ENCODE peak calls at places on chromosomes 5 and 9, in four cellular contexts. I is IMR-90, H is mesenchymal stem cell, B is neuronal stem cell. P is an unnamed sample.

GRCh38 chr5:132059043-132059695 is 1.3 kb upstream of the IL3 start:
- DNase-seq in I (no peak), H (no peak), B (no peak), P (peak)

GRCh38 chr5:161547573-161548471 is 1.3 kb upstream of the GABRB2 start:
- DNase-seq in I (no peak), H (no peak), B (peak), P (peak)

GRCh38 chr9:108058137-108058779 is 568.7 kb upstream of the KLF4 start:
- DNase-seq in I (no peak), H (no peak), B (no peak), P (no peak)

GRCh38 chr5:143118222-143118621 is 285.3 kb downstream of the NR3C1 start:
- DNase-seq in I (no peak), H (no peak), B (no peak), P (no peak)

GRCh38 chr5:132309679-132310078 is 15.5 kb downstream of the SLC22A4 start:
- DNase-seq in I (no peak), H (no peak), B (no peak), P (no peak)

GRCh38 chr9:98287383-98287782 is 31.9 kb upstream of the TBC1D2 start:
- DNase-seq in I (no peak), H (no peak), B (no peak), P (peak)

GRCh38 chr9:112193562-112194288 is 18.6 kb upstream of the SUSD1 start:
- DNase-seq in I (no peak), H (no peak), B (no peak), P (no peak)

GRCh38 chr5:38666668-38667498 is 110.4 kb upstream of the LIFR start:
- DNase-seq in I (peak), H (peak), B (no peak), P (peak)

GRCh38 chr5:169786219-169786618 is 149.1 kb downstream of the DOCK2 start:
- DNase-seq in I (no peak), H (no peak), B (no peak), P (no peak)

GRCh38 chr5:58932057-58932594 is 349.3 kb downstream of the RAB3C start:
- DNase-seq in I (no peak), H (no peak), B (no peak), P (no peak)

GRCh38 chr9:116383956-116384355 is 230.4 kb downstream of the PAPPA start:
- DNase-seq in I (peak), H (peak), B (no peak), P (no peak)

GRCh38 chr5:135559342-135559741 is 19.4 kb downstream of the CXCL14 start:
- DNase-seq in I (peak), H (no peak), B (no peak), P (no peak)

GRCh38 chr9:5902377-5902776 is 11.7 kb downstream of the MLANA start:
- DNase-seq in I (no peak), H (no peak), B (no peak), P (no peak)
- H2AFZ ChIP-seq in I (no peak), H (no peak), B (no peak), P (no peak)

GRCh38 chr9:84266087-84266561 is 74.4 kb downstream of the SLC28A3 start:
- DNase-seq in I (no peak), H (no peak), B (no peak), P (peak)
- H2BK5ac ChIP-seq in I (no peak), H (peak), B (no peak), P (no peak)

GRCh38 chr5:134073404-134073803 is 41.1 kb upstream of the TCF7 start:
- DNase-seq in I (peak), H (no peak), B (no peak), P (no peak)

GRCh38 chr5:134072471-134073220 is 41.8 kb upstream of the TCF7 start:
- DNase-seq in I (no peak), H (no peak), B (no peak), P (no peak)

GRCh38 chr5:134077926-134078580 is 36.4 kb upstream of the TCF7 start:
- DNase-seq in I (no peak), H (no peak), B (no peak), P (no peak)

GRCh38 chr5:134071850-134072207 is 42.7 kb upstream of the TCF7 start:
- DNase-seq in I (no peak), H (no peak), B (no peak), P (no peak)

DNA sequence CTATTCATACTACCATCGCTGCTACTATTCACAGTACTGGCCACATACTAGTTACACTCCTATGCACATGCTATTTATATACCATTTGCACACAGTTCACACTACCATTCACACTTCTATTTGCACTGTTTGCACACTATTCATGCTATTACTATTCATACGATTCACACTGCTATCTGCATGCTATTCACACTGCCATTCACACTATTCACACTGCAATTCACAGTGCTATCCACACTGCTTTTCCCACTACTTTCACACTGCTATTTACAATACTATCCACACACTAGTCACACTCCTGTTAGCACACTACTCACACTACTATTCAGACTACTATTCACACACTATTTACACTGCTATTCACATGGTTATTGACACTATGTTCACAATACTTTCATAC is 39.4 kb upstream of the TCF7 start:
- DNase-seq in I (no peak), H (no peak), B (no peak), P (no peak)
- H2BK15ac ChIP-seq in I (no peak), H (no peak), B (no peak), P (no peak)

GRCh38 chr5:111787006-111787405 is 30.0 kb upstream of the NREP start:
- DNase-seq in I (peak), H (no peak), B (no peak), P (no peak)

GRCh38 chr5:111782171-111782570 is 25.2 kb upstream of the NREP start:
- DNase-seq in I (peak), H (no peak), B (no peak), P (no peak)

GRCh38 chr5:111779260-111780254 is 22.6 kb upstream of the NREP start:
- DNase-seq in I (peak), H (peak), B (no peak), P (no peak)

GRCh38 chr5:111781200-111781599 is 24.2 kb upstream of the NREP start:
- DNase-seq in I (peak), H (peak), B (no peak), P (no peak)

GRCh38 chr5:111783537-111783936 is 26.5 kb upstream of the NREP start:
- DNase-seq in I (no peak), H (no peak), B (no peak), P (no peak)
- H2AFZ ChIP-seq in I (no peak), H (no peak), B (no peak), P (no peak)

DNA sequence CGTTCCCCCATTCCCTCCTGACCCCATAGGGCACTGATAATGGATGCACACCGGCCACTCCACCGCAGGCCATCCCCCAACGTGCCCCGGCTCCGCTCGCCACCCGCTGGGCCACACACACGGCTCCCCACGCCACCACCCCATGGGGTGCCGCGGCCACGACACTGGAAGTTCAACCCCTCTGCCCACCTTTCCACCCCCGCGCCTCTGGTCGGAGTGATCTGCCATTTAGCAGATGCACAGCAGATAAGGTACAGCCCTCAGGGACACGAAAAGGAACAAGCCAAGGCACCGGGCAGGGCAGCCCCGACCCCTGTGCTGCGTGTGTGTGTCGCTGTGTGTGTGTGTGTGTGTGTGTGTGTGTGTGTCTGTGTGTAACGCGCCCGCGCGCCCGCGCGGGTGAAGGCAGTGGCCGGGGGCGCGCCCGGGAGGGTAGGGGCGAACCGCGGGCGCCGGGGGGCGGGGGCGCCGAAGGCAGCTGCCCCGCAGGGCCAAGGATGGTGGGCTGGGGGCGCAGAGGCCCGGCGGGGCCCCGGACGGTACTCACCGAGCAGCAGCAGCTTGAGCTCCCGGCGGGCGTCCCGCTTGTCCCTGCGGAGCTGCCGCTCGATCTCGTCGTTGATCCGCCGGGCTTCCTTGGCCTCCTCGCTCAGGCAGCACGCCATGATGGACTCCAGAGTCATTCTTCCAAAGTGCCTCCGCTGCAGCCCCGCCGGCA is 899 bp downstream of the GNAQ start:
- DNase-seq in I (peak), H (peak), B (peak), P (peak)
- H2BK5ac ChIP-seq in I (peak), H (no peak), B (peak), P (no peak)

GRCh38 chr5:9599391-9599790 is 30.8 kb downstream of the TAS2R1 start:
- DNase-seq in I (no peak), H (no peak), B (no peak), P (no peak)

GRCh38 chr5:9594913-9595312 is 35.2 kb downstream of the TAS2R1 start:
- DNase-seq in I (no peak), H (no peak), B (no peak), P (no peak)

GRCh38 chr5:9601055-9601739 is 29.0 kb downstream of the TAS2R1 start:
- DNase-seq in I (no peak), H (no peak), B (no peak), P (no peak)

GRCh38 chr5:9596833-9597232 is 33.3 kb downstream of the TAS2R1 start:
- DNase-seq in I (no peak), H (no peak), B (no peak), P (no peak)

GRCh38 chr5:9596256-9596655 is 33.9 kb downstream of the TAS2R1 start:
- DNase-seq in I (no peak), H (no peak), B (no peak), P (no peak)
- H2BK15ac ChIP-seq in I (no peak), H (no peak), B (no peak), P (no peak)

GRCh38 chr9:130537346-130538050 is 41.9 kb upstream of the FUBP3 start:
- DNase-seq in I (no peak), H (no peak), B (no peak), P (no peak)
- H2AFZ ChIP-seq in I (peak), H (no peak), B (no peak), P (no peak)